ENCODE peak calls at places on chromosomes 7 and 10, in five cellular contexts. One of them, this sample, is unnamed.

GRCh38 chr7:127654404-127655392 is 2.7 kb downstream of the SND1 start:
- DNase-seq in foreskin melanocyte: no peak
- DNase-seq in iPS-NIHi11: no peak
- DNase-seq in C1 segment of cervical spinal cord: no peak
- DNase-seq in LNCaP clone FGC: no peak
- DNase-seq in this sample: no peak

GRCh38 chr7:92588561-92588960 is 1.6 kb downstream of the FAM133B start:
- DNase-seq in LNCaP clone FGC: no peak
- DNase-seq in foreskin melanocyte: no peak
- DNase-seq in iPS-NIHi11: no peak
- DNase-seq in C1 segment of cervical spinal cord: no peak
- DNase-seq in this sample: no peak

GRCh38 chr10:102837230-102837721 is at the start of gene CYP17A1:
- DNase-seq in C1 segment of cervical spinal cord: no peak
- DNase-seq in LNCaP clone FGC: no peak
- DNase-seq in iPS-NIHi11: no peak
- DNase-seq in foreskin melanocyte: no peak
- DNase-seq in this sample: no peak

GRCh38 chr10:126770809-126771208 is 100.3 kb upstream of the C10orf90 start:
- DNase-seq in C1 segment of cervical spinal cord: no peak
- DNase-seq in foreskin melanocyte: no peak
- DNase-seq in iPS-NIHi11: no peak
- DNase-seq in LNCaP clone FGC: no peak
- DNase-seq in this sample: no peak

GRCh38 chr7:137936509-137937201 is 65.2 kb downstream of the CREB3L2 start:
- DNase-seq in foreskin melanocyte: no peak
- DNase-seq in C1 segment of cervical spinal cord: no peak
- DNase-seq in LNCaP clone FGC: no peak
- DNase-seq in iPS-NIHi11: no peak
- DNase-seq in this sample: no peak

GRCh38 chr7:123410273-123410928 is 124.0 kb downstream of the IQUB start:
- DNase-seq in iPS-NIHi11: peak
- DNase-seq in foreskin melanocyte: no peak
- DNase-seq in C1 segment of cervical spinal cord: no peak
- DNase-seq in LNCaP clone FGC: peak
- DNase-seq in this sample: peak

GRCh38 chr7:155962191-155962967 is 150.1 kb upstream of the SHH start:
- DNase-seq in LNCaP clone FGC: no peak
- DNase-seq in iPS-NIHi11: no peak
- DNase-seq in foreskin melanocyte: no peak
- DNase-seq in C1 segment of cervical spinal cord: no peak
- DNase-seq in this sample: peak

GRCh38 chr10:97736403-97736901 is 476 bp upstream of the ZFYVE27 start:
- DNase-seq in foreskin melanocyte: no peak
- DNase-seq in LNCaP clone FGC: no peak
- DNase-seq in C1 segment of cervical spinal cord: no peak
- DNase-seq in iPS-NIHi11: no peak
- DNase-seq in this sample: no peak

GRCh38 chr7:39666562-39666961 is 43.2 kb downstream of the RALA start:
- DNase-seq in iPS-NIHi11: peak
- DNase-seq in foreskin melanocyte: no peak
- DNase-seq in LNCaP clone FGC: no peak
- DNase-seq in C1 segment of cervical spinal cord: no peak
- DNase-seq in this sample: no peak

GRCh38 chr10:48791267-48791928 is 106.7 kb downstream of the WDFY4 start:
- DNase-seq in C1 segment of cervical spinal cord: no peak
- DNase-seq in foreskin melanocyte: no peak
- DNase-seq in iPS-NIHi11: no peak
- DNase-seq in LNCaP clone FGC: no peak
- DNase-seq in this sample: no peak

GRCh38 chr10:24344279-24344678 is 135.3 kb downstream of the KIAA1217 start:
- DNase-seq in foreskin melanocyte: no peak
- DNase-seq in C1 segment of cervical spinal cord: no peak
- DNase-seq in iPS-NIHi11: no peak
- DNase-seq in LNCaP clone FGC: peak
- DNase-seq in this sample: no peak

GRCh38 chr10:42979181-42979580 is 97.7 kb upstream of the RET start:
- DNase-seq in iPS-NIHi11: no peak
- DNase-seq in LNCaP clone FGC: no peak
- DNase-seq in foreskin melanocyte: no peak
- DNase-seq in C1 segment of cervical spinal cord: no peak
- DNase-seq in this sample: no peak

GRCh38 chr10:48505394-48506112 is 99.3 kb downstream of the ARHGAP22 start:
- DNase-seq in foreskin melanocyte: no peak
- DNase-seq in C1 segment of cervical spinal cord: no peak
- DNase-seq in iPS-NIHi11: peak
- DNase-seq in LNCaP clone FGC: no peak
- DNase-seq in this sample: no peak

GRCh38 chr10:317926-318325 is 182.7 kb downstream of the ZMYND11 start:
- DNase-seq in C1 segment of cervical spinal cord: no peak
- DNase-seq in iPS-NIHi11: no peak
- DNase-seq in LNCaP clone FGC: no peak
- DNase-seq in foreskin melanocyte: no peak
- DNase-seq in this sample: no peak

GRCh38 chr10:59240581-59241183 is 64.2 kb downstream of the PHYHIPL start:
- DNase-seq in foreskin melanocyte: no peak
- DNase-seq in C1 segment of cervical spinal cord: no peak
- DNase-seq in iPS-NIHi11: peak
- DNase-seq in LNCaP clone FGC: peak
- DNase-seq in this sample: no peak